ENCODE peak calls at places on chromosomes 7 and 10, in four cellular contexts. A is sigmoid colon, X is K562, S is A549. F is an unnamed sample.

GRCh38 chr10:77296534-77297369 is 340.9 kb downstream of the KCNMA1 start:
- DNase-seq in A (no peak), X (no peak), S (peak), F (no peak)

GRCh38 chr10:96118604-96119450 is 11.3 kb upstream of the ZNF518A start:
- DNase-seq in A (no peak), X (no peak), S (peak), F (no peak)

GRCh38 chr10:10804998-10805737 is 212.5 kb upstream of the CELF2 start:
- DNase-seq in A (no peak), X (no peak), S (peak), F (no peak)

GRCh38 chr10:119449760-119450461 is 92.6 kb downstream of the RGS10 start:
- DNase-seq in A (peak), X (no peak), S (peak), F (no peak)

GRCh38 chr10:120266037-120266436 is 191.0 kb upstream of the PLPP4 start:
- DNase-seq in A (no peak), X (no peak), S (no peak), F (no peak)

GRCh38 chr10:80497187-80498038 is 40.3 kb upstream of the SH2D4B start:
- DNase-seq in A (peak), X (peak), S (no peak), F (peak)

GRCh38 chr7:98341106-98341505 is 59.6 kb downstream of the BRI3 start:
- DNase-seq in A (no peak), X (no peak), S (no peak), F (no peak)

GRCh38 chr7:66627151-66627681 is 1.5 kb upstream of the KCTD7 start:
- DNase-seq in A (peak), X (no peak), S (no peak), F (no peak)

GRCh38 chr7:99096124-99096887 is 47.6 kb downstream of the SMURF1 start:
- DNase-seq in A (no peak), X (no peak), S (no peak), F (no peak)

GRCh38 chr7:112869111-112869774 is 79.0 kb upstream of the TMEM168 start:
- DNase-seq in A (no peak), X (peak), S (peak), F (no peak)

GRCh38 chr7:30851651-30852359 is 59.8 kb upstream of the AQP1 start:
- DNase-seq in A (peak), X (no peak), S (no peak), F (no peak)

GRCh38 chr10:94902570-94902969 is 35.9 kb upstream of the CYP2C9 start:
- DNase-seq in A (no peak), X (no peak), S (peak), F (no peak)

GRCh38 chr10:110699859-110700468 is 55.8 kb downstream of the RBM20 start:
- DNase-seq in A (no peak), X (no peak), S (no peak), F (no peak)

GRCh38 chr7:113371376-113372043 is 253.2 kb upstream of the SMIM30 start:
- DNase-seq in A (no peak), X (no peak), S (no peak), F (no peak)

GRCh38 chr10:129950651-129951050 is 13.4 kb downstream of the EBF3 start:
- DNase-seq in A (no peak), X (no peak), S (no peak), F (no peak)
- H3K4me3 ChIP-seq in A (no peak), X (no peak), S (no peak), F (no peak)

GRCh38 chr10:72858103-72858502 is 35.4 kb upstream of the OIT3 start:
- DNase-seq in A (no peak), X (no peak), S (no peak), F (no peak)
- H3K27ac ChIP-seq in A (no peak), X (no peak), S (no peak), F (no peak)

GRCh38 chr10:33483124-33483794 is 148.8 kb upstream of the NRP1 start:
- DNase-seq in A (no peak), X (no peak), S (no peak), F (no peak)

GRCh38 chr10:33485276-33485675 is 150.8 kb upstream of the NRP1 start:
- DNase-seq in A (no peak), X (no peak), S (no peak), F (no peak)

GRCh38 chr10:33484787-33485186 is 150.3 kb upstream of the NRP1 start:
- DNase-seq in A (no peak), X (no peak), S (peak), F (no peak)

GRCh38 chr10:33489606-33490176 is 155.2 kb upstream of the NRP1 start:
- DNase-seq in A (no peak), X (no peak), S (no peak), F (no peak)

GRCh38 chr10:33487014-33487776 is 152.7 kb upstream of the NRP1 start:
- DNase-seq in A (no peak), X (no peak), S (peak), F (no peak)
- H3K4me3 ChIP-seq in A (no peak), X (no peak), S (no peak), F (no peak)

DNA sequence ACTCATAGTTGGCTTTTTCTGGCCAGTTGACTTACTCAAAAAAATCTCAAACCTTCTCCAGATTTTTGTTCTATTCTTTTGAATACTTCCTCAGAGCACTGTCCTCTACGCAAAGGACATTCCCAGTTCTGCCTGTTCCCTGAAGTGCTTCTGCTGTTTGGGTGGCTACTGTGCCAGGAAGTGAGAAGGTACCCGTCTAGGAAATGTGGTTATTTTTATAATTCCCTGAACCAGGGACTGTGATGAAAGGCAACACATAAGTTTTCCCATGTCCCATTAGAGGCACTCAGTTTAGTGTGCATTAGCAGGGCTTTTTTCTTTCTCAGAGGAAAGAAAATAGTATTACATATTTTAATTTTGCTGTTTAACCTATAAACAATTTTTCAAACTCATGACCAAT is 370.3 kb downstream of the PHTF2 start:
- DNase-seq in A (no peak), X (no peak), S (no peak), F (no peak)
- H3K27ac ChIP-seq in A (no peak), X (no peak), S (no peak), F (no peak)